ENCODE peak calls at places on chromosomes 3 and 15, in seven cellular contexts. U, P, S, W, C, N and I are unnamed samples.
A peak's percentile ranks its signal among the peaks of the same experiment; 100 is the strongest.

GRCh38 chr3:107965141-107965540 is 125.7 kb downstream of the CD47 start:
- DNase-seq in U (no peak), P (no peak), S (no peak), W (no peak), C (no peak), N (no peak), I (no peak)

GRCh38 chr15:65008989-65009388 is 19.3 kb upstream of the SPG21 start:
- DNase-seq in U (no peak), P (no peak), S (no peak), W (no peak), C (no peak), N (no peak), I (no peak)

GRCh38 chr3:171328419-171329082 is 131.7 kb downstream of the TNIK start:
- DNase-seq in U (no peak), P (no peak), S (no peak), W (peak; percentile 56), C (no peak), N (peak; percentile 47), I (no peak)

GRCh38 chr3:43214616-43215015 is 71.7 kb upstream of the SNRK start:
- DNase-seq in U (no peak), P (no peak), S (no peak), W (no peak), C (no peak), N (peak; percentile 23), I (no peak)

GRCh38 chr15:80188293-80188692 is 35.5 kb downstream of the FAH start:
- DNase-seq in U (peak; percentile 25), P (no peak), S (no peak), W (no peak), C (no peak), N (no peak), I (no peak)

GRCh38 chr3:159832024-159832423 is 156.6 kb upstream of the IL12A start:
- DNase-seq in U (no peak), P (no peak), S (no peak), W (no peak), C (no peak), N (no peak), I (no peak)

GRCh38 chr3:186060222-186060621 is 48.7 kb downstream of the ETV5 start:
- DNase-seq in U (no peak), P (no peak), S (peak; percentile 7), W (no peak), C (peak; percentile 67), N (no peak), I (no peak)

GRCh38 chr15:69410290-69410874 is 3.8 kb upstream of the KIF23 start:
- DNase-seq in U (no peak), P (no peak), S (peak; percentile 44), W (peak; percentile 45), C (no peak), N (peak; percentile 22), I (no peak)

GRCh38 chr3:12342151-12342550 is 53.3 kb downstream of the PPARG start:
- DNase-seq in U (no peak), P (no peak), S (no peak), W (no peak), C (no peak), N (no peak), I (no peak)

GRCh38 chr3:72461787-72462186 is 386.5 kb downstream of the SHQ1 start:
- DNase-seq in U (no peak), P (no peak), S (no peak), W (no peak), C (no peak), N (no peak), I (no peak)

GRCh38 chr3:127067116-127067910 is 84.4 kb downstream of the PLXNA1 start:
- DNase-seq in U (no peak), P (no peak), S (no peak), W (no peak), C (no peak), N (no peak), I (no peak)

GRCh38 chr3:122498152-122498551 is 16.6 kb downstream of the KPNA1 start:
- DNase-seq in U (no peak), P (no peak), S (no peak), W (no peak), C (no peak), N (no peak), I (no peak)

GRCh38 chr3:13801361-13802214 is 78.3 kb downstream of the WNT7A start:
- DNase-seq in U (no peak), P (peak; percentile 49), S (no peak), W (no peak), C (no peak), N (no peak), I (no peak)

GRCh38 chr3:123312331-123313265 is 110.9 kb downstream of the SEC22A start:
- DNase-seq in U (no peak), P (no peak), S (no peak), W (no peak), C (no peak), N (no peak), I (no peak)

GRCh38 chr15:80411788-80412288 is 7.7 kb downstream of the ARNT2 start:
- DNase-seq in U (no peak), P (no peak), S (no peak), W (no peak), C (no peak), N (no peak), I (no peak)

GRCh38 chr3:172202797-172203196 is 163.4 kb downstream of the FNDC3B start:
- DNase-seq in U (no peak), P (no peak), S (no peak), W (no peak), C (no peak), N (no peak), I (no peak)

GRCh38 chr3:29363110-29363509 is 82.2 kb downstream of the RBMS3 start:
- DNase-seq in U (no peak), P (no peak), S (no peak), W (no peak), C (no peak), N (no peak), I (no peak)

GRCh38 chr3:10469406-10470119 is 35.8 kb downstream of the ATP2B2 start:
- DNase-seq in U (no peak), P (no peak), S (no peak), W (no peak), C (no peak), N (no peak), I (no peak)

GRCh38 chr15:70242962-70243685 is 145.4 kb upstream of the TLE3 start:
- DNase-seq in U (peak; percentile 80), P (peak; percentile 38), S (no peak), W (no peak), C (no peak), N (no peak), I (no peak)

GRCh38 chr15:73715417-73715816 is 31.2 kb downstream of the CD276 start:
- DNase-seq in U (no peak), P (no peak), S (no peak), W (no peak), C (no peak), N (no peak), I (no peak)

GRCh38 chr3:149277338-149277813 is 55.7 kb upstream of the CP start:
- DNase-seq in U (no peak), P (no peak), S (peak; percentile 89), W (no peak), C (peak; percentile 16), N (no peak), I (no peak)

GRCh38 chr15:62549345-62549970 is 384.4 kb upstream of the C2CD4B start:
- DNase-seq in U (no peak), P (no peak), S (no peak), W (peak; percentile 66), C (peak; percentile 27), N (peak; percentile 29), I (no peak)

GRCh38 chr3:127061641-127062040 is 78.7 kb downstream of the PLXNA1 start:
- DNase-seq in U (no peak), P (no peak), S (no peak), W (no peak), C (no peak), N (no peak), I (no peak)

GRCh38 chr3:4751057-4752051 is 227.9 kb upstream of the BHLHE40 start:
- DNase-seq in U (peak; percentile 72), P (no peak), S (peak; percentile 96), W (no peak), C (no peak), N (no peak), I (no peak)

GRCh38 chr3:10291139-10291500 is 1.6 kb downstream of the GHRL start:
- DNase-seq in U (no peak), P (no peak), S (no peak), W (no peak), C (no peak), N (no peak), I (no peak)

GRCh38 chr3:20012164-20012563 is at the start of gene PP2D1:
- DNase-seq in U (no peak), P (no peak), S (no peak), W (no peak), C (no peak), N (no peak), I (no peak)

GRCh38 chr15:48393650-48394049 is 62.4 kb downstream of the DUT start:
- DNase-seq in U (no peak), P (no peak), S (peak; percentile 84), W (no peak), C (no peak), N (no peak), I (no peak)

GRCh38 chr3:178672263-178672662 is 136.0 kb downstream of the KCNMB2 start:
- DNase-seq in U (no peak), P (no peak), S (peak; percentile 18), W (no peak), C (no peak), N (no peak), I (no peak)
- TF ChIP-seq CTCF in U (no peak), P (no peak), S (no peak), W (no peak), C (no peak), N (no peak), I (no peak)

GRCh38 chr15:93037341-93038063 is 51.5 kb downstream of the RGMA start:
- DNase-seq in U (peak; percentile 87), P (peak; percentile 72), S (peak; percentile 40), W (peak; percentile 62), C (no peak), N (no peak), I (peak; percentile 78)
- TF ChIP-seq CTCF in U (no peak), P (no peak), S (peak; percentile 34), W (peak; percentile 15), C (no peak), N (no peak), I (no peak)

GRCh38 chr3:136048068-136048467 is 82.5 kb downstream of the PPP2R3A start:
- DNase-seq in U (no peak), P (no peak), S (no peak), W (no peak), C (no peak), N (no peak), I (no peak)

GRCh38 chr3:136044980-136045745 is 79.6 kb downstream of the PPP2R3A start:
- DNase-seq in U (no peak), P (no peak), S (no peak), W (no peak), C (no peak), N (no peak), I (no peak)

GRCh38 chr3:136038668-136039067 is 73.1 kb downstream of the PPP2R3A start:
- DNase-seq in U (no peak), P (no peak), S (no peak), W (no peak), C (no peak), N (no peak), I (no peak)

GRCh38 chr3:136042608-136043221 is 77.2 kb downstream of the PPP2R3A start:
- DNase-seq in U (no peak), P (no peak), S (peak; percentile 47), W (no peak), C (peak; percentile 57), N (peak; percentile 37), I (no peak)
- TF ChIP-seq CTCF in U (no peak), P (peak; percentile 51), S (peak; percentile 52), W (peak; percentile 6), C (peak; percentile 64), N (peak; percentile 64), I (peak; percentile 37)

GRCh38 chr15:58758141-58758540 is 8.6 kb upstream of the ADAM10 start:
- DNase-seq in U (no peak), P (no peak), S (no peak), W (no peak), C (peak; percentile 67), N (no peak), I (no peak)
- TF ChIP-seq CTCF in U (no peak), P (no peak), S (peak; percentile 38), W (peak; percentile 16), C (peak; percentile 57), N (peak; percentile 11), I (no peak)